ENCODE peak calls at places on chromosomes 12 and 14, in seven cellular contexts. E is H1, W is trophoblast cell, J is H9, Y is IMR-90, B is neuronal stem cell, Q is mesendoderm. O is an unnamed sample.

GRCh38 chr12:13203028-13203922 is 6.7 kb downstream of the EMP1 start:
- DNase-seq in J (peak), Y (no peak), B (no peak), W (no peak), Q (peak), E (peak), O (peak)

GRCh38 chr12:32170437-32170998 is 63.9 kb downstream of the BICD1 start:
- DNase-seq in J (no peak), Q (no peak), B (no peak), Y (no peak), E (no peak), W (no peak), O (no peak)

GRCh38 chr12:79121486-79121885 is 256.9 kb downstream of the SYT1 start:
- DNase-seq in Y (no peak), B (no peak), Q (peak), E (no peak), W (peak), J (peak), O (peak)

GRCh38 chr14:82642425-82642824 is 1108.8 kb upstream of the SEL1L start:
- DNase-seq in E (peak), Q (peak), J (peak), Y (no peak), B (no peak), W (peak), O (peak)

GRCh38 chr14:104367811-104368750 is 211.5 kb upstream of the C14orf180 start:
- DNase-seq in J (no peak), E (no peak), B (no peak), Q (no peak), Y (no peak), W (no peak), O (no peak)

GRCh38 chr12:132866251-132866828 is 21.1 kb downstream of the CHFR start:
- DNase-seq in J (no peak), E (no peak), B (no peak), Q (peak), Y (peak), W (peak), O (peak)

GRCh38 chr14:50061664-50062437 is 54.5 kb downstream of the VCPKMT start:
- DNase-seq in W (no peak), E (no peak), Q (peak), Y (peak), B (no peak), J (no peak), O (peak)

GRCh38 chr14:104037903-104038302 is 47.6 kb upstream of the ASPG start:
- DNase-seq in Q (no peak), W (no peak), Y (no peak), E (no peak), B (no peak), J (no peak), O (no peak)

GRCh38 chr12:121325922-121326396 is 26.3 kb downstream of the ANAPC5 start:
- DNase-seq in J (no peak), Q (peak), E (no peak), Y (no peak), W (no peak), B (no peak), O (no peak)

GRCh38 chr12:2284321-2284813 is 231.6 kb downstream of the CACNA1C start:
- DNase-seq in Y (peak), E (no peak), W (no peak), B (no peak), Q (no peak), J (no peak), O (peak)

GRCh38 chr12:120056739-120057138 is 59.8 kb downstream of the RAB35 start:
- DNase-seq in J (no peak), E (no peak), W (no peak), Q (no peak), B (no peak), Y (no peak), O (no peak)

GRCh38 chr12:53097207-53097563 is 282 bp upstream of the IGFBP6 start:
- DNase-seq in W (no peak), B (no peak), E (no peak), Q (peak), J (peak), Y (peak), O (peak)

DNA sequence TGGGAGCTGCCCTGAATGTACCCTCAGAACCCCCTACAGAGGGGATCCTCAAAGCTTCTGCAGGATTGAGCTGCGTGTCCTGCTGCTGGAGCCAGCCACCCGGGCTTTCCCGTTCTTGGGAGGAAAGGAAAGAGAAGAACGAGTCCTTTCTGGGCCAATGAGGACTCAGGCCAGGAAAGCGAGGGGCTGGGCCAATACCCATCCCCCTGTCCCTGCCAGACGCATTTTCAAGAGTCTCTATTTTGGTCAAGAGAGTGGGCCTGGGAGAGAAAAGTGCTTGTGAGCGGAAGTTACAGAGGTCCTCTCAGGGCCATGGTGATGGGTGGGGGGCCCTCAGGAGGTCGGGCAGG is 325.4 kb upstream of the DIO3 start:
- DNase-seq in B (no peak), Y (no peak), Q (peak), E (no peak), W (no peak), J (peak), O (no peak)
- H2BK120ac ChIP-seq in B (no peak), Y (no peak), Q (no peak), E (no peak), W (no peak), J (no peak), O (no peak)

GRCh38 chr14:94357166-94357565 is 31.2 kb downstream of the SERPINA1 start:
- DNase-seq in Y (no peak), W (peak), B (no peak), E (no peak), J (no peak), Q (no peak), O (no peak)
- H3K18ac ChIP-seq in Y (no peak), W (no peak), B (no peak), E (no peak), J (no peak), Q (no peak), O (no peak)

DNA sequence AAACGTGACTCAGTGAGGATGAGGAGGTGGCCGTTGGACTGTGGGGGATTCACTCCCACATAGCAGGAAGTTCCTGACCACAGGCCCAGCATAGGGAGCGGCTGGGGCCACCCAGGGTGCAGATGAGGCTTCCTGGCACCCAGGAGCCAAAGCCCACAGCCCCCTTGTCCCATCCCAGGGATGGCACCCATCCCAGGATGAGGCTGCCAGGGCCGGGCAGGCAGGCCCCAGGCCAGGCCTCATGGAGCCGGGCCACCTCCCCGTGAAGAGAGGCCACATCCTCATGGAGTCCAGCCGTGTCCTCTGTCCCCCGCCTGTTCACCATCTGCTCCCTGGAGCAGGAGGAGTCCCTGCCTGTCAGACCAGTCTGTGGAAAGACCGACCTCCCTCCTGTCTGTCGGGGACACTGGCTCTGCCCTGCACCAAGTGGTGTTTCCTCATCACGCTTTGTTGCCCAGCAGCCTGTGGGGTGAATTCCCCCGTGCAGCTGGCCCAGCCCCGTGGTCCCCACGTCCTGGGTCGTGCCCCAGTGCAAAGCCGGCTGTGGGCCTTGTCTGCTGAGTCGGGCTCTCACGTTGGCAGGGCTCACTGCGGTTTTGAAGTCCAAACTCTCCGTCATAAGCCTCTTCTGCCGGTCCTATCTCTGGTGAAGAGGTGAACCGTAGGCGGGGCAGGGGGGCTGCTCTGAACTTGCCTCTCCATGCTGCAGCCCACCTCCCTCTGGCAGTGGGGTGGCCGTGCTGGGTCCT is 24.5 kb downstream of the MMP17 start:
- DNase-seq in E (no peak), J (peak), Q (no peak), Y (peak), B (no peak), W (no peak), O (no peak)
- H2BK120ac ChIP-seq in E (no peak), J (no peak), Q (no peak), Y (no peak), B (peak), W (no peak), O (no peak)

GRCh38 chr12:109598428-109598854 is 24.8 kb downstream of the MVK start:
- DNase-seq in B (no peak), J (no peak), W (no peak), E (no peak), Y (no peak), Q (no peak), O (no peak)

GRCh38 chr12:109601557-109601956 is 28.0 kb downstream of the MVK start:
- DNase-seq in J (no peak), E (no peak), Y (no peak), B (no peak), W (no peak), Q (no peak), O (no peak)

GRCh38 chr12:109600995-109601394 is 27.4 kb downstream of the MVK start:
- DNase-seq in B (no peak), W (no peak), E (no peak), Y (no peak), J (no peak), Q (no peak), O (no peak)

GRCh38 chr12:109599087-109599486 is 25.5 kb downstream of the MVK start:
- DNase-seq in E (no peak), W (no peak), Y (no peak), Q (no peak), B (no peak), J (no peak), O (no peak)

GRCh38 chr12:109600481-109600880 is 26.9 kb downstream of the MVK start:
- DNase-seq in Y (no peak), Q (no peak), J (no peak), B (no peak), W (no peak), E (no peak), O (no peak)
- H3K18ac ChIP-seq in Y (no peak), Q (no peak), J (no peak), B (no peak), W (no peak), E (no peak), O (no peak)

GRCh38 chr14:94697773-94698556 is 71.9 kb downstream of the GSC start:
- DNase-seq in Q (no peak), Y (peak), J (no peak), W (no peak), B (no peak), E (no peak), O (no peak)
- H2BK120ac ChIP-seq in Q (no peak), Y (no peak), J (no peak), W (no peak), B (no peak), E (no peak), O (no peak)

GRCh38 chr12:97177482-97177881 is 270.4 kb downstream of the NEDD1 start:
- DNase-seq in B (no peak), E (no peak), W (peak), Q (no peak), Y (no peak), J (no peak), O (peak)

GRCh38 chr12:97168804-97169203 is 261.7 kb downstream of the NEDD1 start:
- DNase-seq in B (no peak), Q (peak), E (no peak), J (no peak), Y (no peak), W (no peak), O (no peak)

GRCh38 chr12:97169922-97170321 is 262.9 kb downstream of the NEDD1 start:
- DNase-seq in J (no peak), B (no peak), Y (no peak), Q (no peak), W (no peak), E (no peak), O (no peak)

GRCh38 chr12:97173672-97174385 is 266.8 kb downstream of the NEDD1 start:
- DNase-seq in E (no peak), Q (no peak), Y (no peak), J (no peak), W (no peak), B (peak), O (no peak)
- H3K18ac ChIP-seq in E (no peak), Q (no peak), Y (no peak), J (no peak), W (no peak), B (no peak), O (no peak)

DNA sequence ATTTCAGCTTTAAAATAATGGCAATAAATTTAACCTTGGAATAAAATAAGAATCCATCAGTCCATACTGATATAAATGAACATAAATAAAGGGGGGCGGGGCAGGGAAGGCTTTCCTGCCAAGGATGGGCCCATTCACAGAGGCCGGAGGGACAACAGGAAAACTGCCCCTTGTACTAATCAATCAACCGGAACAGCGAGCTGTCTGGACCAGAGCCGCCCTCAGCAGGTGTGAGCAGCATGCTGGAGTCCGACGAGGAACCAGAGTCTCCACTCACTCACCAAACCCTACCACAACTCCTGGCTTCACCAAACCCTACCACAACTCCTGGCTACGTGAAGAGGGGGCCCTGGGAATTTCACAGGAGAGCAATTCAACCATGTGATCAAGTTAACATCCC is 51.3 kb downstream of the RIMBP2 start:
- DNase-seq in B (no peak), E (no peak), W (no peak), Y (no peak), J (no peak), Q (no peak), O (no peak)
- H2BK120ac ChIP-seq in B (no peak), E (no peak), W (no peak), Y (no peak), J (no peak), Q (no peak), O (no peak)

GRCh38 chr12:5944053-5944452 is 1.0 kb downstream of the ANO2 start:
- DNase-seq in W (no peak), Q (no peak), B (no peak), E (no peak), Y (no peak), J (no peak), O (no peak)

GRCh38 chr12:5944688-5945070 is 380 bp downstream of the ANO2 start:
- DNase-seq in Y (no peak), J (no peak), W (peak), Q (peak), E (no peak), B (no peak), O (no peak)

GRCh38 chr12:5948696-5949095 is 3.6 kb upstream of the ANO2 start:
- DNase-seq in Q (no peak), J (no peak), Y (no peak), B (no peak), W (no peak), E (no peak), O (no peak)

GRCh38 chr12:5945071-5946008 is at the start of gene ANO2:
- DNase-seq in B (peak), W (peak), Q (peak), E (peak), Y (no peak), J (peak), O (peak)

DNA sequence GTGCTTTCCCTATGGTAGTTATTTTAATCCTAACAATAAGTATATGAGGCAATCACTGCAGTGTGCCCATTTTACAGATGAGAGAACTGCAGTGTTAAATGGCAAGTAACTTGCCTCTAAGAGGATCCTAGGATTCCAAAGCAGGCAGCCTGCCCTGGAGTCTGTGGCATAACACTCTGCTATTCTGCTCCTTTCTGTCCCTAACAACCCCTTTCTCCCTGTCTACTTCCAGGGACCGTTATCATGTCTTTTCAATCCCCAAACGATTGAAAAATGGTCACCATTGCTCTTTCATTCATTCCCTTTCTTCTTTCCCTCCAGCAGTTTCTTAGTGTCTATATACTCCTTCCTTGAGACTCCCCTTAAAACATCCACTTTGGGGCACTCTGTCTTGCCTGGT is 1.3 kb upstream of the ANO2 start:
- DNase-seq in W (no peak), B (no peak), Q (no peak), J (no peak), Y (no peak), E (no peak), O (no peak)
- H3K18ac ChIP-seq in W (no peak), B (no peak), Q (no peak), J (no peak), Y (no peak), E (no peak), O (no peak)

GRCh38 chr14:21796912-21797311 is 123.3 kb upstream of the OR4E1 start:
- DNase-seq in J (peak), W (no peak), E (no peak), Q (peak), B (no peak), Y (peak), O (no peak)

GRCh38 chr14:21795456-21795855 is 121.8 kb upstream of the OR4E1 start:
- DNase-seq in W (no peak), B (no peak), J (no peak), Q (no peak), E (no peak), Y (no peak), O (no peak)

DNA sequence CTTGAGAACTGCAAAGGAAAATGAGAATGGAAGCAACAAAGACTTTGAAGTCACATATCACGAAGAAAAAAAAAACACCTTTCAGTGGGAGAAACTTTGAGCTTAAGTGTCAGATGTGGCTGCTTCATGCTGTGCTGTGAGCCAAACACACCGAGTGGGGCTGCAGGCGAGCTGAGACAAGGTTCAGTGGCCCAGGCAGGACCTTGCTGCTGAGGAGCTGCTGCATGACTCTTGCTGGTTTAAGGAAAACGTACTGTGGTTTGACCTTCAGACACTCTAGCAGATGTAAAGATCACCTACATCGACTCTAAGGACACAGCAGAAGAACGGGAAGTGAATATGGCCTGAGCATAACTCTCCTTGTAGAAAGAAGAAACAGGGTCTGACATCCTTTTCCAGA is 118.1 kb upstream of the OR4E1 start:
- DNase-seq in E (no peak), Q (no peak), Y (no peak), B (no peak), W (no peak), J (no peak), O (no peak)
- H2BK120ac ChIP-seq in E (no peak), Q (no peak), Y (no peak), B (no peak), W (no peak), J (no peak), O (no peak)